ENCODE peak calls at places on chromosomes 4 and X, in four cellular contexts. K is A549, C is SK-N-SH, E is HepG2. X is an unnamed sample.

GRCh38 chrX:47612418-47612817 is 7.2 kb downstream of the SYN1 start:
- DNase-seq in K (no peak), C (no peak), E (no peak), X (no peak)

GRCh38 chr4:141248029-141248428 is 27.3 kb downstream of the ZNF330 start:
- DNase-seq in K (no peak), C (no peak), E (no peak), X (no peak)

GRCh38 chrX:8844157-8844556 is 43.0 kb upstream of the FAM9A start:
- DNase-seq in K (no peak), C (no peak), E (no peak), X (no peak)

GRCh38 chr4:75557696-75558095 is 1.8 kb downstream of the ODAPH start:
- DNase-seq in K (no peak), C (no peak), E (no peak), X (no peak)

GRCh38 chr4:73828945-73829344 is 7.5 kb upstream of the CXCL6 start:
- DNase-seq in K (no peak), C (no peak), E (no peak), X (no peak)

GRCh38 chr4:1305781-1306455 is 16.2 kb downstream of the MAEA start:
- DNase-seq in K (no peak), C (no peak), E (no peak), X (no peak)

GRCh38 chr4:177583000-177583399 is 140.8 kb upstream of the AGA start:
- DNase-seq in K (no peak), C (no peak), E (no peak), X (no peak)

GRCh38 chrX:28135378-28136047 is 154.3 kb upstream of the DCAF8L1 start:
- DNase-seq in K (no peak), C (no peak), E (no peak), X (no peak)

GRCh38 chr4:180925800-180926199 is 1317.4 kb upstream of the TENM3 start:
- DNase-seq in K (no peak), C (no peak), E (no peak), X (no peak)

GRCh38 chr4:87543835-87544461 is 14.8 kb upstream of the SPARCL1 start:
- DNase-seq in K (peak), C (peak), E (peak), X (no peak)

GRCh38 chrX:80511969-80512760 is 91.9 kb downstream of the TENT5D start:
- DNase-seq in K (no peak), C (no peak), E (no peak), X (no peak)

GRCh38 chrX:53190363-53190960 is 34.5 kb downstream of the KDM5C start:
- DNase-seq in K (no peak), C (no peak), E (no peak), X (no peak)

GRCh38 chrX:73916931-73917657 is 354.1 kb downstream of the CHIC1 start:
- DNase-seq in K (peak), C (no peak), E (no peak), X (no peak)

GRCh38 chr4:1345905-1346780 is 865 bp upstream of the UVSSA start:
- DNase-seq in K (peak), C (peak), E (peak), X (no peak)

GRCh38 chr4:152778656-152779512 is 646 bp downstream of the TIGD4 start:
- DNase-seq in K (peak), C (peak), E (peak), X (no peak)

GRCh38 chr4:101186558-101187184 is 160.7 kb downstream of the PPP3CA start:
- DNase-seq in K (no peak), C (no peak), E (no peak), X (no peak)

GRCh38 chr4:101188906-101189305 is 158.4 kb downstream of the PPP3CA start:
- DNase-seq in K (no peak), C (no peak), E (no peak), X (no peak)

GRCh38 chr4:101192244-101192643 is 155.1 kb downstream of the PPP3CA start:
- DNase-seq in K (no peak), C (no peak), E (peak), X (no peak)

GRCh38 chr4:101187837-101188236 is 159.5 kb downstream of the PPP3CA start:
- DNase-seq in K (no peak), C (no peak), E (no peak), X (no peak)

GRCh38 chr4:101191302-101192098 is 155.8 kb downstream of the PPP3CA start:
- DNase-seq in K (no peak), C (peak), E (no peak), X (no peak)
- H3K4me3 ChIP-seq in K (no peak), C (no peak), E (no peak), X (no peak)

GRCh38 chr4:86218721-86219481 is 141.0 kb downstream of the MAPK10 start:
- DNase-seq in K (no peak), C (peak), E (no peak), X (no peak)
- TF ChIP-seq CHD2 in K (no peak), C (no peak), E (no peak), X (no peak)

DNA sequence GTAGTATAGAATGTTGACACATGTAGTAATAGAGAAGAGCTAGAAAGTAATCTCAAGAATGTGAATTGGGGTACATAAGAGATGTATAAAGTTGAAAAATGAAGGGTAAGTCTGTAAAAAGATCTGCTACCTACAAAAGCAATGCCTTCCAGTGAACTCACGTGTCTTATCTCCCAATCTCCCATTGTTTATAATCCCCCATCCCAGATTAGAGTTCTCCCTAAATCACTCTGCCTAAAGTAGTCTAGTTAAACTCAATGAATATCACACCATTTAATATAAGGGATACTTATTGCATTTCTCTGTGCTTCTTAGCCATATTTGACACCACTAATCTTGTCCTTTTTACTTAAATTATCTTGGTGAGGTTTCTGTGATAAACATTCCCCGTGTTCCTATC is 6.6 kb downstream of the TECRL start:
- DNase-seq in K (no peak), C (no peak), E (no peak), X (no peak)
- TF ChIP-seq PBX3 in K (no peak), C (no peak), E (no peak), X (no peak)

GRCh38 chrX:48631376-48632090 is 34.2 kb downstream of the WDR13 start:
- DNase-seq in K (peak), C (peak), E (peak), X (peak)
- H3K4me3 ChIP-seq in K (no peak), C (no peak), E (peak), X (no peak)

DNA sequence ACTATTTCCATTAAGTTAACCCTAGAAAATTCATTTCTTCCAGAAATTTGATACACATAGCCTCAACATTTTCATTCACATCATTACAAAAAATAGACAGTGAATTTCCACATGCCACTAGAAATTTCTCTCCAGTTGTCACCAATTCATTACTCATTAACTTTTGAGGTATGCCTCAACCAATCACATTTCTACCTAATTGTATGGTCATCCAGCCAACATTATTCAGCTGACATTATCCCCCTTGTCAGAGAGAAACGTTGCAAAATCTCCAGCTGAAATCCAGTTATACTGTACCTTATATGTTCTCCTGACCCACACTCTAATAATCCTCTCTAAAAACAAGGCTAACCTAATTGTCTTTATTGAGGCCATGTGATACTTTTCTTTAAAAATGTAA is 24.8 kb downstream of the FRYL start:
- DNase-seq in K (no peak), C (no peak), E (no peak), X (no peak)
- TF ChIP-seq CHD2 in K (no peak), C (no peak), E (no peak), X (no peak)

GRCh38 chr4:111269439-111269838 is 646.6 kb upstream of the PITX2 start:
- DNase-seq in K (no peak), C (no peak), E (no peak), X (no peak)

GRCh38 chr4:111267786-111268185 is 644.9 kb upstream of the PITX2 start:
- DNase-seq in K (no peak), C (no peak), E (no peak), X (no peak)

GRCh38 chr4:111263836-111264235 is 641.0 kb upstream of the PITX2 start:
- DNase-seq in K (no peak), C (no peak), E (no peak), X (no peak)

GRCh38 chr4:111268769-111269414 is 646.0 kb upstream of the PITX2 start:
- DNase-seq in K (no peak), C (no peak), E (no peak), X (peak)

GRCh38 chr4:111266937-111267336 is 644.1 kb upstream of the PITX2 start:
- DNase-seq in K (no peak), C (no peak), E (no peak), X (no peak)
- TF ChIP-seq PBX3 in K (no peak), C (no peak), E (no peak), X (no peak)

GRCh38 chrX:40158036-40158706 is 60.4 kb upstream of the BCOR start:
- DNase-seq in K (peak), C (no peak), E (no peak), X (no peak)
- H3K4me3 ChIP-seq in K (peak), C (no peak), E (peak), X (peak)

GRCh38 chr4:55386073-55386472 is 9.7 kb upstream of the TMEM165 start:
- DNase-seq in K (no peak), C (peak), E (peak), X (no peak)
- TF ChIP-seq CHD2 in K (no peak), C (no peak), E (no peak), X (no peak)

DNA sequence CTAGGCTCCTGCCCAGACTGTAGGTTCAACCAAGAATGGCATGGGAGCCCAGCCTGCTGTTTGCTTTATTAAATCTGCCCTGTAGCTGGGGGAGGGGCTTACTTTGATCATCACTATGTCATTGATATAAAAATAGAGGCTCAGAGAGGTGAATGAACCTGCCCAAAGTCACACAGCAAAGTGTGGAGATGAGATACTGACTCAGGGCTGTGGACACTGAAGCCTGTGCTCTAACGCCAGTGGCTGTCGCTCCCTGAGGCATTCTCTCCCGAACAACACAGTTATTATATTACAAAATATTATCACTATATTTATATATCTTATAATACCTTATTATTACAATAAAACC is 3.5 kb downstream of the MSANTD1 start:
- DNase-seq in K (no peak), C (no peak), E (no peak), X (no peak)
- TF ChIP-seq PBX3 in K (no peak), C (no peak), E (no peak), X (no peak)